ENCODE peak calls at places on chromosomes 1 and 21, in four cellular contexts. A is A549, Z is HepG2, F is GM12878. X is an unnamed sample.

GRCh38 chr1:156025873-156026272 is 5.1 kb upstream of the SSR2 start:
- DNase-seq in A (peak; percentile 72), F (no peak), Z (peak; percentile 62), X (peak; percentile 73)

GRCh38 chr1:158189637-158190036 is 8.9 kb downstream of the CD1D start:
- DNase-seq in Z (no peak), A (no peak), F (no peak), X (no peak)

GRCh38 chr21:42461881-42462877 is 33.8 kb downstream of the RSPH1 start:
- DNase-seq in F (no peak), Z (no peak), A (no peak), X (peak; percentile 33)

GRCh38 chr1:47175227-47175934 is 14.5 kb downstream of the PDZK1IP1 start:
- DNase-seq in F (no peak), Z (peak; percentile 64), A (peak; percentile 59), X (peak; percentile 82)

GRCh38 chr1:246001142-246001812 is 505.8 kb downstream of the SMYD3 start:
- DNase-seq in Z (no peak), A (no peak), F (no peak), X (no peak)

GRCh38 chr1:199132006-199132405 is 493.2 kb downstream of the PTPRC start:
- DNase-seq in A (no peak), Z (no peak), F (no peak), X (no peak)

GRCh38 chr21:15669247-15669646 is 60.5 kb upstream of the USP25 start:
- DNase-seq in F (no peak), A (no peak), Z (no peak), X (no peak)

GRCh38 chr1:161966076-161966475 is 57.6 kb downstream of the OLFML2B start:
- DNase-seq in Z (no peak), A (no peak), F (no peak), X (no peak)

GRCh38 chr1:150931773-150932172 is 5.6 kb downstream of the SETDB1 start:
- DNase-seq in F (no peak), A (peak; percentile 60), Z (no peak), X (no peak)

GRCh38 chr1:116474921-116475849 is 95.6 kb downstream of the CD58 start:
- DNase-seq in Z (peak; percentile 98), A (peak; percentile 6), F (no peak), X (no peak)

GRCh38 chr1:68308034-68308433 is 75.7 kb upstream of the WLS start:
- DNase-seq in Z (no peak), A (no peak), F (no peak), X (no peak)

GRCh38 chr1:29417971-29418370 is 181.6 kb downstream of the PTPRU start:
- DNase-seq in Z (no peak), A (no peak), F (no peak), X (no peak)

GRCh38 chr1:91526496-91526895 is 25.8 kb downstream of the CDC7 start:
- DNase-seq in A (no peak), Z (no peak), F (no peak), X (no peak)

GRCh38 chr1:91535441-91535840 is 34.8 kb downstream of the CDC7 start:
- DNase-seq in A (no peak), Z (no peak), F (no peak), X (no peak)

GRCh38 chr1:91533625-91534024 is 33.0 kb downstream of the CDC7 start:
- DNase-seq in F (no peak), Z (no peak), A (no peak), X (no peak)

GRCh38 chr1:91527781-91528180 is 27.1 kb downstream of the CDC7 start:
- DNase-seq in Z (no peak), A (no peak), F (no peak), X (no peak)

DNA sequence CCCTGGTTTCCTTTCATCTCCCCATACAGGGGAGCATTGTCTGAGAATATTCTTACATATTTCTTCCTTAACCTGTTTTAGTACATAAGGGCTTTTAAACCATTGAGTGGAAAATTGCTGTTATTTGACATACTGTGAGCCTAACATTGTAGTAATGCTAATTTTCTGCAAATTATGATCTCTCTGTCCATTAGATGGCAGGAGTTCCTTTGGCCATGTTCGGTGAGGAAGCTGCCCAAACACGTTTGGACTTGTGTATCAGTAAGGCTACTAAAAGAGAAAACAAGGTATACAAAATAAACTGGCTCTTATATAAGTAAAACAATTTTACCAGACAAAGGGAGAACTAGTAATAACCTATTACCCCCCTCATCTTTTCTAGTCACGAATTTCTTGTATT is 29.2 kb downstream of the CDC7 start:
- DNase-seq in F (no peak), A (peak; percentile 44), Z (no peak), X (no peak)
- TF ChIP-seq MYC in F (no peak), A (no peak), Z (no peak), X (no peak)

GRCh38 chr1:27755286-27755685 is 17.7 kb upstream of the STX12 start:
- DNase-seq in Z (no peak), A (no peak), F (no peak), X (no peak)
- TF ChIP-seq RFX5 in Z (no peak), A (no peak), F (no peak), X (no peak)

GRCh38 chr21:30979054-30979453 is 59.2 kb downstream of the KRTAP19-8 start:
- DNase-seq in Z (no peak), F (no peak), A (no peak), X (no peak)
- TF ChIP-seq MYC in Z (no peak), F (no peak), A (no peak), X (no peak)

GRCh38 chr1:183733610-183734219 is 71.2 kb upstream of the RGL1 start:
- DNase-seq in A (no peak), Z (no peak), F (no peak), X (no peak)

GRCh38 chr1:183730107-183730724 is 74.7 kb upstream of the RGL1 start:
- DNase-seq in F (no peak), A (no peak), Z (no peak), X (no peak)

GRCh38 chr1:183731151-183731550 is 73.8 kb upstream of the RGL1 start:
- DNase-seq in Z (no peak), A (no peak), F (no peak), X (no peak)

GRCh38 chr1:183734600-183735036 is 70.3 kb upstream of the RGL1 start:
- DNase-seq in A (no peak), F (no peak), Z (no peak), X (no peak)

GRCh38 chr1:183732251-183732650 is 72.7 kb upstream of the RGL1 start:
- DNase-seq in Z (no peak), F (no peak), A (no peak), X (no peak)
- TF ChIP-seq RFX5 in Z (no peak), F (no peak), A (no peak), X (no peak)

GRCh38 chr21:44441041-44441400 is 14.3 kb upstream of the LRRC3 start:
- DNase-seq in A (no peak), F (no peak), Z (no peak), X (no peak)

GRCh38 chr21:44441581-44442265 is 13.6 kb upstream of the LRRC3 start:
- DNase-seq in F (no peak), Z (no peak), A (no peak), X (no peak)

GRCh38 chr21:44439211-44439600 is 16.1 kb upstream of the LRRC3 start:
- DNase-seq in F (no peak), A (no peak), Z (no peak), X (no peak)

GRCh38 chr21:44438531-44439210 is 16.6 kb upstream of the LRRC3 start:
- DNase-seq in A (no peak), Z (no peak), F (no peak), X (no peak)

DNA sequence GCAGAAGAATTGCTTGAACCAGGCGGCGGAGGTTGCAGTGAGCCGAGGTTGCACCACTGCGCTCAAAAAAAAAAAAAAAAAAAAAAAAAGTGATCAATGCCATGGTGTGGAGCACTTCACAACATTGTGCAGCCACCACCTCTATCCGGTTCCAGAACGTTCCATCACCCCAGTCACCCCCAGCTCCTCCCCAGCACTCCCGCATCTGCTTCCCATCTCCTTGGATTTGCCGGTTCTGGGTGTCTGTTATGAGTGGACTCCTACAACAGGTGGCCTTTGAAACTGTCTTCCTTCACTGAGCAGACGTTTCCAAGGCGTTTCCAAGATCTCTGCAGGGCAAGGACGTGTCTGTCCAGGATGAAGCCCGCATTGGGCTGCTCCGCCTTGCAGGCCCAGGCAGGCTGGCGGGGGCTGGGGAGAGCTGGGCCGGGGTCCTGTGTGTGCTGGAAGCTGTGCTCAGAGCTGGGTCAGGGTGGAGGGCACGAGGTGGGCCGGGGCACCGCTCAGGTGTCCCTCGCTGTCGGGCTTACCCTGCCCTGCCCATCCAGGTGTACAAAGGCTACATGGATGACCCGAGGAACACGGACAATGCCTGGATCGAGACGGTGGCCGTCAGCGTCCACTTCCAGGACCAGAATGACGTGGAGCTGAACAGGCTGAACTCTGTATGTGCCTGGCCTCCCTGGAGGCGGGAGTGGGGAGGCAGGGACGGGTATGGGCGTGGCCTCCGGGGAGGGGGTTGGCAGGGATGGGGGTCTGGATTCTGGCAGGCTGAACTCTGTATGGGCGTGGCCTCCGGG is 14.9 kb upstream of the LRRC3 start:
- DNase-seq in F (no peak), Z (no peak), A (no peak), X (no peak)
- TF ChIP-seq MYC in F (no peak), Z (no peak), A (no peak), X (no peak)

DNA sequence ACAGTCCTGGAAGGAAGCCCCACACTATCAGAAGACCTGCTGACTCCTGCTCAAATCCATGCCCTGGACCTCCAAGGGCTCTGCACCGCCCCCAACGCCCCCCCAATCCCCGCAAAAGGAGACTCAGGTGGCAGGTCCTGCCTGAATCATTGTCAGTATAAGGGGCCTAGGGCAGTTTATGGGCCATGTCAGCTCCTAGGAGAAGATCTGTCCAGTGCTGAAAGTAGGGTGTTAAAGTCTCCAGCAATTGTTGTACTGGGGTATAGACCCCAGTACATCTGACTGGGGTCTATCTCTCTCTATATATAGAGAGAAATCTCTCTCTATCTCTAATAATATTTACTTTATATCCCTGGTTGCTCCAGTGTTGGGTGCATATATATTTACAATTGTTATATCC is 12.1 kb upstream of the OLIG2 start:
- DNase-seq in F (no peak), A (no peak), Z (no peak), X (no peak)
- TF ChIP-seq RFX5 in F (no peak), A (no peak), Z (no peak), X (no peak)

DNA sequence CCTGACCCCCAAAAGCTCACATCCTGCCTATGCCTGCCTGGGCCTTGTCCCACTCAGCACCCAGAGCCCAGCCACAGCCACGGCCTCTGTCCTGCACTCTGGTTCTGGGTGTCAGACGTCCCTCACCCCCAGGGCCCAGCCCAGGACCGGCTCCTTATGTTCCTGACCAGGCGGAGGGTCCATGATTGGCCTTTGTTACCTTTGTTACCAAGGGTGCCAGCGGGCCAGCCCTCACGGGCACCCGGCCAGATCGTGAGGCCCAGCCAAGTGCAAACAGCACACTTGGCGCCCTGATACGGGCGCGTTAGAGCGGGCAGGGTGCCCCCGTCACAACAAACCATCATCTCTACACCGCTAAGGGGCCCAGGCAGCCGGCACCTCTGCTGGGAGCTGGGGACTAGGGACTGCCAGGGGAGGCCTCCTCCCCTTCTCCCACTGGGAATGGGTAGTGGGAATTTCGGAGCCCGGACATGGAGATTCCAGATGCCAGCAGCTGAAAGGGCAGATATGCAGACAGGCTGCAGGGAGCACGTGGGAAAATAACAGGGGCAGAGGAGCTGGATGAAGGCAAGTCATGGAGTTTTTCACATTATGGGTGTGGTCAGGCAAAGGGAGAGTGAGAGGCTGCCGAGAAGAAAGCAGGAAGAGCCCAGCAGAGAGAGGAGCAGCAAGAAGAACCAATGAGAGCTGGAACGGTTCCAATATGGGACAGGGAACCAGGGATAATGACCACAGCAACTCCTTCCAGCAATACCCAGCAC is 22.1 kb downstream of the HSPG2 start:
- DNase-seq in F (no peak), Z (no peak), A (no peak), X (peak; percentile 58)
- TF ChIP-seq MYC in F (no peak), Z (no peak), A (no peak), X (no peak)

DNA sequence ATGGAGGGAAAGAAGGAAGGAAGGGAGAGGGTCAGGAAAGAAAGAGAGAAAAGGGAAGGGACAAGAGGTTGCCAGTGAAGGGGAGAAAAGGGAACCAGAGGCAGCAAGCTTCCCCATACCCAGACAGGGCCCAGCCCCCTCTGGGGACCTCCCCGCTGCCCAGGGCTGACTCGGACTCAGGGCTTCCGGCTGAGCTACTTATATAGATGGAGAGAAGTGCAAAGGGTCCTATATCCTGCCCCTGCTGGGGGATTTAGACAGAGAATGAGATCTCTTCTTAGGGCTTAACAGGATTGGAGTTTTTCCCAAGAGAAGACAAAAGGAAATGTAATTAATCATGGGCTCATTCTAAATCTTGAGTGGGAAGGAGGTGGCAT is at the start of gene ETV3L:
- DNase-seq in F (no peak), Z (no peak), A (no peak), X (no peak)
- TF ChIP-seq RFX5 in F (no peak), Z (no peak), A (no peak), X (no peak)

X was measured in K562.